ENCODE peak calls at places on chromosomes 6 and 20, in six cellular contexts. One of them, this sample, is unnamed.

GRCh38 chr20:50395258-50395729 is 114.9 kb upstream of the PTPN1 start:
- DNase-seq in neuronal stem cell: no peak
- DNase-seq in H9: no peak
- DNase-seq in H1: no peak
- DNase-seq in IMR-90: peak; percentile 34
- DNase-seq in mesenchymal stem cell: peak; percentile 38
- DNase-seq in this sample: no peak

GRCh38 chr6:7758456-7758855 is 32.6 kb downstream of the BMP6 start:
- DNase-seq in H9: no peak
- DNase-seq in H1: no peak
- DNase-seq in neuronal stem cell: no peak
- DNase-seq in mesenchymal stem cell: peak; percentile 84
- DNase-seq in IMR-90: peak; percentile 79
- DNase-seq in this sample: no peak

GRCh38 chr6:49327005-49327404 is 136.0 kb downstream of the MMUT start:
- DNase-seq in H1: no peak
- DNase-seq in H9: no peak
- DNase-seq in IMR-90: peak; percentile 15
- DNase-seq in mesenchymal stem cell: no peak
- DNase-seq in neuronal stem cell: no peak
- DNase-seq in this sample: no peak

GRCh38 chr20:14919473-14920157 is 582.2 kb upstream of the FLRT3 start:
- DNase-seq in neuronal stem cell: no peak
- DNase-seq in IMR-90: no peak
- DNase-seq in mesenchymal stem cell: peak; percentile 1
- DNase-seq in H1: peak; percentile 67
- DNase-seq in H9: peak; percentile 89
- DNase-seq in this sample: peak; percentile 69

GRCh38 chr6:5517781-5518180 is 256.5 kb downstream of the FARS2 start:
- DNase-seq in mesenchymal stem cell: no peak
- DNase-seq in IMR-90: no peak
- DNase-seq in H1: no peak
- DNase-seq in neuronal stem cell: no peak
- DNase-seq in H9: no peak
- DNase-seq in this sample: no peak

GRCh38 chr6:158705386-158706126 is 55.7 kb downstream of the SYTL3 start:
- DNase-seq in IMR-90: no peak
- DNase-seq in neuronal stem cell: no peak
- DNase-seq in H9: no peak
- DNase-seq in mesenchymal stem cell: no peak
- DNase-seq in H1: no peak
- DNase-seq in this sample: no peak

GRCh38 chr6:33949877-33950831 is 146.4 kb upstream of the MLN start:
- DNase-seq in mesenchymal stem cell: no peak
- DNase-seq in H9: no peak
- DNase-seq in neuronal stem cell: no peak
- DNase-seq in H1: no peak
- DNase-seq in IMR-90: no peak
- DNase-seq in this sample: peak; percentile 79

GRCh38 chr20:63943007-63943807 is 13.0 kb downstream of the UCKL1 start:
- DNase-seq in IMR-90: no peak
- DNase-seq in mesenchymal stem cell: no peak
- DNase-seq in H1: no peak
- DNase-seq in H9: no peak
- DNase-seq in neuronal stem cell: no peak
- DNase-seq in this sample: no peak

GRCh38 chr6:142155895-142156757 is 9.1 kb downstream of the VTA1 start:
- DNase-seq in neuronal stem cell: no peak
- DNase-seq in IMR-90: peak; percentile 37
- DNase-seq in H9: peak; percentile 29
- DNase-seq in H1: no peak
- DNase-seq in mesenchymal stem cell: peak; percentile 51
- DNase-seq in this sample: peak; percentile 70

GRCh38 chr6:117776441-117776840 is 101.2 kb downstream of the NUS1 start:
- DNase-seq in IMR-90: peak; percentile 1
- DNase-seq in neuronal stem cell: no peak
- DNase-seq in mesenchymal stem cell: peak; percentile 6
- DNase-seq in H9: no peak
- DNase-seq in H1: no peak
- DNase-seq in this sample: peak; percentile 47

GRCh38 chr20:63121246-63121645 is 94.7 kb downstream of the YTHDF1 start:
- DNase-seq in mesenchymal stem cell: no peak
- DNase-seq in H1: no peak
- DNase-seq in H9: no peak
- DNase-seq in neuronal stem cell: no peak
- DNase-seq in IMR-90: no peak
- DNase-seq in this sample: no peak

GRCh38 chr6:163526356-163526755 is 111.8 kb downstream of the QKI start:
- DNase-seq in neuronal stem cell: no peak
- DNase-seq in mesenchymal stem cell: no peak
- DNase-seq in H9: no peak
- DNase-seq in IMR-90: no peak
- DNase-seq in H1: no peak
- DNase-seq in this sample: no peak

GRCh38 chr20:16803965-16804792 is 56.0 kb downstream of the OTOR start:
- DNase-seq in neuronal stem cell: peak; percentile 72
- DNase-seq in mesenchymal stem cell: peak; percentile 54
- DNase-seq in IMR-90: peak; percentile 48
- DNase-seq in H9: peak; percentile 67
- DNase-seq in H1: peak; percentile 88
- DNase-seq in this sample: peak; percentile 80

GRCh38 chr6:39313526-39314272 is 520 bp downstream of the KCNK17 start:
- DNase-seq in neuronal stem cell: peak; percentile 8
- DNase-seq in IMR-90: no peak
- DNase-seq in mesenchymal stem cell: no peak
- DNase-seq in H9: peak; percentile 49
- DNase-seq in H1: peak; percentile 83
- DNase-seq in this sample: peak; percentile 23

GRCh38 chr20:33408716-33409654 is 7.7 kb upstream of the CDK5RAP1 start:
- DNase-seq in mesenchymal stem cell: no peak
- DNase-seq in H1: no peak
- DNase-seq in neuronal stem cell: no peak
- DNase-seq in IMR-90: no peak
- DNase-seq in H9: no peak
- DNase-seq in this sample: no peak

GRCh38 chr6:34964564-34964963 is 75.5 kb downstream of the ANKS1A start:
- DNase-seq in H9: no peak
- DNase-seq in IMR-90: no peak
- DNase-seq in H1: no peak
- DNase-seq in neuronal stem cell: no peak
- DNase-seq in mesenchymal stem cell: no peak
- DNase-seq in this sample: no peak

GRCh38 chr6:36853325-36853724 is 14.1 kb upstream of the CPNE5 start:
- DNase-seq in H9: no peak
- DNase-seq in IMR-90: peak; percentile 90
- DNase-seq in H1: no peak
- DNase-seq in mesenchymal stem cell: peak; percentile 90
- DNase-seq in neuronal stem cell: no peak
- DNase-seq in this sample: no peak

GRCh38 chr6:14865609-14866100 is 380.2 kb upstream of the JARID2 start:
- DNase-seq in mesenchymal stem cell: no peak
- DNase-seq in IMR-90: peak; percentile 49
- DNase-seq in H9: no peak
- DNase-seq in neuronal stem cell: no peak
- DNase-seq in H1: no peak
- DNase-seq in this sample: peak; percentile 18

GRCh38 chr6:9657994-9658393 is 756.9 kb downstream of the TFAP2A start:
- DNase-seq in IMR-90: peak; percentile 81
- DNase-seq in mesenchymal stem cell: no peak
- DNase-seq in neuronal stem cell: no peak
- DNase-seq in H9: no peak
- DNase-seq in H1: no peak
- DNase-seq in this sample: no peak

GRCh38 chr6:32369678-32370077 is 2.0 kb downstream of the TSBP1 start:
- DNase-seq in neuronal stem cell: no peak
- DNase-seq in IMR-90: peak; percentile 86
- DNase-seq in H1: no peak
- DNase-seq in mesenchymal stem cell: peak; percentile 83
- DNase-seq in H9: no peak
- DNase-seq in this sample: no peak

GRCh38 chr20:49133571-49133970 is 54.6 kb downstream of the STAU1 start:
- DNase-seq in H9: no peak
- DNase-seq in H1: no peak
- DNase-seq in mesenchymal stem cell: no peak
- DNase-seq in IMR-90: no peak
- DNase-seq in neuronal stem cell: no peak
- DNase-seq in this sample: no peak

GRCh38 chr6:16162003-16162402 is 33.1 kb downstream of the MYLIP start:
- DNase-seq in IMR-90: no peak
- DNase-seq in mesenchymal stem cell: no peak
- DNase-seq in H1: no peak
- DNase-seq in H9: no peak
- DNase-seq in neuronal stem cell: no peak
- DNase-seq in this sample: no peak

GRCh38 chr6:16163535-16164300 is 34.8 kb downstream of the MYLIP start:
- DNase-seq in IMR-90: no peak
- DNase-seq in H9: no peak
- DNase-seq in H1: no peak
- DNase-seq in neuronal stem cell: no peak
- DNase-seq in mesenchymal stem cell: peak; percentile 47
- DNase-seq in this sample: peak; percentile 40

GRCh38 chr6:16160794-16161193 is 31.9 kb downstream of the MYLIP start:
- DNase-seq in H1: no peak
- DNase-seq in IMR-90: no peak
- DNase-seq in neuronal stem cell: no peak
- DNase-seq in H9: no peak
- DNase-seq in mesenchymal stem cell: no peak
- DNase-seq in this sample: no peak

GRCh38 chr6:16165641-16166040 is 36.8 kb downstream of the MYLIP start:
- DNase-seq in IMR-90: no peak
- DNase-seq in mesenchymal stem cell: no peak
- DNase-seq in neuronal stem cell: no peak
- DNase-seq in H9: no peak
- DNase-seq in H1: no peak
- DNase-seq in this sample: peak; percentile 64

GRCh38 chr6:16163066-16163465 is 34.2 kb downstream of the MYLIP start:
- DNase-seq in mesenchymal stem cell: no peak
- DNase-seq in H1: no peak
- DNase-seq in IMR-90: no peak
- DNase-seq in neuronal stem cell: no peak
- DNase-seq in H9: no peak
- DNase-seq in this sample: no peak
- H2BK15ac ChIP-seq in mesenchymal stem cell: no peak overlapping the region
- H2BK15ac ChIP-seq in H1: no peak overlapping the region
- H2BK15ac ChIP-seq in IMR-90: no peak overlapping the region
- H2BK15ac ChIP-seq in neuronal stem cell: no peak overlapping the region
- H2BK15ac ChIP-seq in H9: no peak overlapping the region
- H2BK15ac ChIP-seq in this sample: peak overlapping the region; percentile 12

GRCh38 chr6:96340164-96340563 is 181.4 kb upstream of the UFL1 start:
- DNase-seq in IMR-90: no peak
- DNase-seq in H9: no peak
- DNase-seq in H1: no peak
- DNase-seq in neuronal stem cell: no peak
- DNase-seq in mesenchymal stem cell: no peak
- DNase-seq in this sample: no peak

DNA sequence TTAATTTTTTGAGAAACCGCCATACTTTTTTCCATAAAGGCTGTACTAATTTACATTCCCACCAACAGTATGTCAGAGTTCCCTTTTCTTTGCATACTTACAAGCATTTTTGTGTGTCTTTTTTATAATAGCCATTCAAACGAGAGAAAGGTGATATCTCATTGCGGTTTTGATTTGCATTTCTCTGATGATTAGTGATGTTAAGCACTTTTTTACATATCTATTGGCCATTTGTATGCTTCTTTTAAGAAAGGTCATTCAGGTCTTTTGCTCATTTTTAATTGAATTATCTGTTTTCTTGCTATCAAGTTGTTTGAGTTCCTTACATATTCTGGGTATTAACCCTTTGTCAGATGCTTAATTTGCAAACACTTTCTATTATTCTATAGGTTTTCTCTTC is 176.1 kb upstream of the UFL1 start:
- DNase-seq in mesenchymal stem cell: no peak
- DNase-seq in H1: no peak
- DNase-seq in H9: no peak
- DNase-seq in IMR-90: no peak
- DNase-seq in neuronal stem cell: no peak
- DNase-seq in this sample: no peak
- H2BK15ac ChIP-seq in mesenchymal stem cell: no peak overlapping the region
- H2BK15ac ChIP-seq in H1: no peak overlapping the region
- H2BK15ac ChIP-seq in H9: no peak overlapping the region
- H2BK15ac ChIP-seq in IMR-90: no peak overlapping the region
- H2BK15ac ChIP-seq in neuronal stem cell: no peak overlapping the region
- H2BK15ac ChIP-seq in this sample: no peak overlapping the region

DNA sequence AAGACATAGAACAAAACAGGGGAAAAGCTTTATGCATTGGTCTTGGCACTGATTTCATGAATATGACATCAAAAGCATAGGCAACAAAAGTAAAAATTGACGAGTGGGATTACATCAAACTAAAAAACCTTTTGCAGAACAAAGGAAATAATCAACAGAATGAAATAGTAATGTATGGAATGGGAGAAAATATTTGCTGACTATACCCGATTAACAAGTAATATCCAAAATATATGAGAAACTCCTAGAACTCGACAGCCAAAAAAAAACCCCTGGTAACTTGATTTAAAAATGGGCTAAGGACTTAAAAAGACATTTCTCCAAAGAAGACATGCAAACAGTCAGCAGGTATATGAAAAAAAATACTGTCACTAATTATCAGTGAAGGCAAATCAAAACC is 231.7 kb upstream of the MAN1A1 start:
- DNase-seq in IMR-90: no peak
- DNase-seq in H1: no peak
- DNase-seq in H9: no peak
- DNase-seq in neuronal stem cell: no peak
- DNase-seq in mesenchymal stem cell: no peak
- DNase-seq in this sample: no peak
- H2BK15ac ChIP-seq in IMR-90: no peak overlapping the region
- H2BK15ac ChIP-seq in H1: no peak overlapping the region
- H2BK15ac ChIP-seq in H9: no peak overlapping the region
- H2BK15ac ChIP-seq in neuronal stem cell: no peak overlapping the region
- H2BK15ac ChIP-seq in mesenchymal stem cell: no peak overlapping the region
- H2BK15ac ChIP-seq in this sample: no peak overlapping the region

GRCh38 chr20:43292221-43292620 is 102.5 kb upstream of the PTPRT start:
- DNase-seq in neuronal stem cell: no peak
- DNase-seq in IMR-90: no peak
- DNase-seq in H1: no peak
- DNase-seq in H9: no peak
- DNase-seq in mesenchymal stem cell: no peak
- DNase-seq in this sample: no peak

GRCh38 chr20:43293068-43293786 is 103.5 kb upstream of the PTPRT start:
- DNase-seq in H9: no peak
- DNase-seq in H1: no peak
- DNase-seq in neuronal stem cell: peak; percentile 54
- DNase-seq in mesenchymal stem cell: no peak
- DNase-seq in IMR-90: no peak
- DNase-seq in this sample: peak; percentile 86

GRCh38 chr20:43284481-43284880 is 94.8 kb upstream of the PTPRT start:
- DNase-seq in H1: no peak
- DNase-seq in H9: no peak
- DNase-seq in IMR-90: no peak
- DNase-seq in mesenchymal stem cell: no peak
- DNase-seq in neuronal stem cell: no peak
- DNase-seq in this sample: no peak

DNA sequence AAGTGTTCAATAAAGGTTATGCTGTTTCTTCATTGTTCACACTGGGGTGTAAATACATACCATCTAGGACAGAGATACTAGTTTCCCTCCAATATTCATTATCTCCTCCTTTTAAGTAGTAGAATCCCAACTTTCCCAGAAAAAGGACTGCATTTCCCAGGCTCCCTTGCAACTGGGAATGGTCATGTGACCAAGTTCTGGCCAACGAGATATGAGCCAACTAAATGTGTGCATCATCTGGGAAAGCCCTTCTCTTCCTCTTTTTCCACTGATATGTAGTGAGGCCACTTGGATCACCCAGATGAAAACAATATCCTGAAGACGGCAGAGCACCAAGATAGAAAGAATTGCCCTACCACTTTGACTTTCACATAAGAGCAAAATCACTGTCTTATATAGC is 97.9 kb upstream of the PTPRT start:
- DNase-seq in mesenchymal stem cell: no peak
- DNase-seq in IMR-90: no peak
- DNase-seq in H1: no peak
- DNase-seq in neuronal stem cell: no peak
- DNase-seq in H9: no peak
- DNase-seq in this sample: no peak
- H2BK15ac ChIP-seq in mesenchymal stem cell: no peak overlapping the region
- H2BK15ac ChIP-seq in IMR-90: no peak overlapping the region
- H2BK15ac ChIP-seq in H1: no peak overlapping the region
- H2BK15ac ChIP-seq in neuronal stem cell: no peak overlapping the region
- H2BK15ac ChIP-seq in H9: no peak overlapping the region
- H2BK15ac ChIP-seq in this sample: no peak overlapping the region